ENCODE peak calls at places on chromosomes 5 and 9, in eight cellular contexts. C, W, V, B, Z, H, M and T are unnamed samples.

GRCh38 chr5:93990504-93991085 is 249.2 kb upstream of the POU5F2 start:
- DNase-seq in C (no peak), W (no peak), V (peak; percentile 65), B (peak; percentile 5), Z (no peak), H (no peak), M (peak; percentile 41), T (no peak)

GRCh38 chr5:145689235-145689634 is 145.9 kb downstream of the PRELID2 start:
- DNase-seq in C (no peak), W (no peak), V (no peak), B (no peak), Z (no peak), H (no peak), M (no peak), T (no peak)

GRCh38 chr5:157857821-157858526 is 971 bp downstream of the CLINT1 start:
- DNase-seq in C (no peak), W (no peak), V (no peak), B (no peak), Z (no peak), H (no peak), M (peak; percentile 35), T (no peak)

GRCh38 chr5:34854459-34855174 is 15.7 kb downstream of the TTC23L start:
- DNase-seq in C (no peak), W (no peak), V (no peak), B (no peak), Z (no peak), H (no peak), M (no peak), T (no peak)

GRCh38 chr5:163508753-163509152 is 3.3 kb downstream of the MAT2B start:
- DNase-seq in C (no peak), W (no peak), V (no peak), B (no peak), Z (no peak), H (no peak), M (no peak), T (no peak)

GRCh38 chr9:98331536-98332259 is 76.2 kb upstream of the TBC1D2 start:
- DNase-seq in C (no peak), W (no peak), V (no peak), B (no peak), Z (no peak), H (no peak), M (no peak), T (no peak)

GRCh38 chr9:78046120-78046519 is 14.5 kb upstream of the GNAQ start:
- DNase-seq in C (no peak), W (no peak), V (no peak), B (no peak), Z (no peak), H (no peak), M (no peak), T (no peak)

GRCh38 chr9:20048985-20049384 is 260.1 kb upstream of the SLC24A2 start:
- DNase-seq in C (no peak), W (no peak), V (no peak), B (no peak), Z (no peak), H (no peak), M (no peak), T (no peak)

GRCh38 chr9:112747094-112747493 is 3.5 kb upstream of the SNX30 start:
- DNase-seq in C (no peak), W (no peak), V (no peak), B (no peak), Z (no peak), H (no peak), M (no peak), T (no peak)

GRCh38 chr5:5721881-5722280 is 299.4 kb downstream of the ICE1 start:
- DNase-seq in C (no peak), W (no peak), V (no peak), B (no peak), Z (no peak), H (no peak), M (no peak), T (no peak)

GRCh38 chr9:2800385-2801179 is 43.3 kb downstream of the PUM3 start:
- DNase-seq in C (no peak), W (no peak), V (no peak), B (peak; percentile 39), Z (no peak), H (no peak), M (peak; percentile 57), T (no peak)

GRCh38 chr9:80185112-80185738 is 613.5 kb downstream of the TLE4 start:
- DNase-seq in C (no peak), W (no peak), V (no peak), B (no peak), Z (no peak), H (no peak), M (no peak), T (no peak)

GRCh38 chr5:139903805-139904565 is 108.4 kb downstream of the PSD2 start:
- DNase-seq in C (no peak), W (peak; percentile 32), V (no peak), B (peak; percentile 91), Z (no peak), H (peak; percentile 64), M (peak; percentile 12), T (no peak)

GRCh38 chr5:10460252-10460906 is 18.7 kb downstream of the ROPN1L start:
- DNase-seq in C (no peak), W (peak; percentile 85), V (peak; percentile 55), B (no peak), Z (no peak), H (no peak), M (peak; percentile 30), T (peak; percentile 88)

GRCh38 chr9:72828281-72828731 is 124.5 kb downstream of the ALDH1A1 start:
- DNase-seq in C (no peak), W (no peak), V (no peak), B (no peak), Z (no peak), H (no peak), M (no peak), T (no peak)

GRCh38 chr9:133703571-133704399 is 34.4 kb downstream of the SARDH start:
- DNase-seq in C (peak; percentile 46), W (no peak), V (no peak), B (no peak), Z (no peak), H (peak; percentile 53), M (no peak), T (no peak)

GRCh38 chr9:126635061-126635460 is 21.3 kb downstream of the LMX1B start:
- DNase-seq in C (no peak), W (no peak), V (no peak), B (no peak), Z (no peak), H (no peak), M (no peak), T (no peak)
- H3K27me3 ChIP-seq in C (peaks cover 65% of the 10 kb centered on the region), W (peaks cover 77% of the 10 kb centered on the region), V (peaks cover 64% of the 10 kb centered on the region), B (peaks cover 79% of the 10 kb centered on the region), Z (peaks cover 73% of the 10 kb centered on the region), H (peaks cover 61% of the 10 kb centered on the region), M (peaks cover 100% of the 10 kb centered on the region), T (peaks cover 22% of the 10 kb centered on the region)

GRCh38 chr5:178246736-178247135 is 14.1 kb upstream of the PHYKPL start:
- DNase-seq in C (no peak), W (no peak), V (no peak), B (peak; percentile 52), Z (no peak), H (no peak), M (no peak), T (no peak)

GRCh38 chr5:178247481-178248456 is 15.2 kb upstream of the PHYKPL start:
- DNase-seq in C (no peak), W (no peak), V (no peak), B (peak; percentile 78), Z (no peak), H (no peak), M (no peak), T (no peak)

GRCh38 chr5:178250263-178250662 is 17.7 kb upstream of the PHYKPL start:
- DNase-seq in C (no peak), W (no peak), V (no peak), B (no peak), Z (no peak), H (no peak), M (no peak), T (no peak)

GRCh38 chr5:178249191-178249989 is 16.8 kb upstream of the PHYKPL start:
- DNase-seq in C (no peak), W (peak; percentile 41), V (no peak), B (no peak), Z (no peak), H (no peak), M (peak; percentile 69), T (no peak)

DNA sequence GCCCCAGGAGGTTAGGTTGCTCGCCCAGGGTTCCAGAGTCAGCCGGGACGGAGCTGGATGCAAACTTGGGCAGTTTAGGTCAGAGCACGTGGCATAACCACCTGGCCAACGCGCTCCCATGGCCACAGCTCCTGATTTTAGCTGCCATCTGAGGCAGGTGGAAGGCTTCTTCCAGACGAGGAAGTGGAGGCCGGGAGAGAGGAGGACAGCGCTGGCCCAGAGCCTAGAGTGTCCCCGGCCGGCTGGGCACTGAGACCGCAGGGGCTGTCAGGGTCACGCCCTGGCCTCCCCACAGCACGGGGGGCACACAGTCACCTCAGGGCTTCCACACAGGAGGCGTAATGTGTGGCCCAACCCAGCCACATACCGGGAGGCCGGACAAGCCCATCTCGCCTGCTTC is 16.1 kb upstream of the PHYKPL start:
- DNase-seq in C (no peak), W (no peak), V (no peak), B (no peak), Z (no peak), H (no peak), M (no peak), T (no peak)
- H3K27me3 ChIP-seq in C (no peaks in the 10 kb centered on the region), W (no peaks in the 10 kb centered on the region), V (no peaks in the 10 kb centered on the region), B (no peaks in the 10 kb centered on the region), Z (no peaks in the 10 kb centered on the region), H (no peaks in the 10 kb centered on the region), M (no peaks in the 10 kb centered on the region), T (no peaks in the 10 kb centered on the region)

GRCh38 chr5:133612021-133612860 is at the start of gene FSTL4:
- DNase-seq in C (no peak), W (no peak), V (peak; percentile 33), B (peak; percentile 90), Z (no peak), H (peak; percentile 83), M (no peak), T (no peak)

GRCh38 chr5:133610489-133611356 is 1.6 kb downstream of the FSTL4 start:
- DNase-seq in C (no peak), W (peak; percentile 64), V (peak; percentile 48), B (peak; percentile 92), Z (no peak), H (peak; percentile 86), M (peak; percentile 50), T (peak; percentile 80)

GRCh38 chr5:133613184-133613583 is 843 bp upstream of the FSTL4 start:
- DNase-seq in C (no peak), W (no peak), V (no peak), B (no peak), Z (no peak), H (no peak), M (no peak), T (no peak)

GRCh38 chr5:133613743-133614142 is 1.4 kb upstream of the FSTL4 start:
- DNase-seq in C (no peak), W (no peak), V (no peak), B (peak; percentile 3), Z (no peak), H (no peak), M (no peak), T (no peak)

GRCh38 chr5:133611357-133612020 is 852 bp downstream of the FSTL4 start:
- DNase-seq in C (no peak), W (no peak), V (no peak), B (peak; percentile 79), Z (no peak), H (no peak), M (no peak), T (no peak)
- H3K27me3 ChIP-seq in C (peaks cover 51% of the 10 kb centered on the region), W (peaks cover 80% of the 10 kb centered on the region), V (peaks cover 46% of the 10 kb centered on the region), B (peaks cover 52% of the 10 kb centered on the region), Z (peaks cover 40% of the 10 kb centered on the region), H (peaks cover 58% of the 10 kb centered on the region), M (peaks cover 94% of the 10 kb centered on the region), T (peaks cover 18% of the 10 kb centered on the region)

GRCh38 chr5:175123542-175123941 is 320.4 kb downstream of the DRD1 start:
- DNase-seq in C (no peak), W (no peak), V (no peak), B (no peak), Z (no peak), H (no peak), M (no peak), T (no peak)
- H3K27me3 ChIP-seq in C (no peaks in the 10 kb centered on the region), W (no peaks in the 10 kb centered on the region), V (no peaks in the 10 kb centered on the region), B (no peaks in the 10 kb centered on the region), Z (no peaks in the 10 kb centered on the region), H (no peaks in the 10 kb centered on the region), M (no peaks in the 10 kb centered on the region), T (no peaks in the 10 kb centered on the region)